ENCODE peak calls at places on chromosome 13, in seven cellular contexts. W is globus pallidus; P is NCI-H1930; C is progenitor cell of endocrine pancreas; G is fibroblast of lung; F is activated T-helper 1 cell treated with anti-CD3 and anti-CD28 coated beads, Interleukin-2, amount 50 U/mL, for 16 hours; B is DMS153. X is an unnamed sample.
A peak's percentile ranks its signal among the peaks of the same experiment; 100 is the strongest.

GRCh38 chr13:110359840-110360301 is 52.8 kb downstream of the COL4A2 start:
- DNase-seq in W (no peak), P (no peak), C (no peak), G (peak; percentile 73), F (no peak), B (no peak), X (no peak)

GRCh38 chr13:31803327-31803726 is 64.0 kb downstream of the RXFP2 start:
- DNase-seq in W (no peak), P (no peak), C (no peak), G (no peak), F (no peak), B (no peak), X (no peak)

GRCh38 chr13:96710166-96710866 is 284.0 kb downstream of the OXGR1 start:
- DNase-seq in W (no peak), P (no peak), C (no peak), G (no peak), F (no peak), B (no peak), X (no peak)

GRCh38 chr13:24036115-24036514 is 124.4 kb upstream of the SPATA13 start:
- DNase-seq in W (no peak), P (no peak), C (no peak), G (peak; percentile 42), F (no peak), B (no peak), X (no peak)

GRCh38 chr13:112901951-112902651 is 66.9 kb upstream of the MCF2L start:
- DNase-seq in W (no peak), P (no peak), C (no peak), G (peak; percentile 4), F (no peak), B (no peak), X (no peak)

GRCh38 chr13:85772379-85772778 is 26.8 kb downstream of the SLITRK6 start:
- DNase-seq in W (no peak), P (no peak), C (no peak), G (peak; percentile 19), F (no peak), B (no peak), X (no peak)

GRCh38 chr13:21676611-21677021 is 5.7 kb downstream of the FGF9 start:
- DNase-seq in W (no peak), P (no peak), C (no peak), G (no peak), F (no peak), B (peak; percentile 58), X (no peak)

GRCh38 chr13:97142452-97142851 is 79.7 kb upstream of the MBNL2 start:
- DNase-seq in W (no peak), P (no peak), C (no peak), G (no peak), F (no peak), B (no peak), X (no peak)

GRCh38 chr13:114130708-114131580 is 1.5 kb downstream of the RASA3 start:
- DNase-seq in W (peak; percentile 58), P (no peak), C (no peak), G (peak; percentile 82), F (no peak), B (no peak), X (peak; percentile 13)

GRCh38 chr13:99704390-99704789 is 203.1 kb downstream of the TM9SF2 start:
- DNase-seq in W (no peak), P (no peak), C (no peak), G (no peak), F (no peak), B (peak; percentile 82), X (no peak)

GRCh38 chr13:29713841-29714240 is 118.4 kb upstream of the SLC7A1 start:
- DNase-seq in W (no peak), P (no peak), C (no peak), G (peak; percentile 42), F (no peak), B (no peak), X (no peak)

GRCh38 chr13:32748305-32748704 is 162.1 kb downstream of the PDS5B start:
- DNase-seq in W (no peak), P (no peak), C (no peak), G (no peak), F (no peak), B (no peak), X (no peak)

GRCh38 chr13:24984134-24984533 is 111.8 kb upstream of the PABPC3 start:
- DNase-seq in W (peak; percentile 60), P (no peak), C (no peak), G (no peak), F (no peak), B (no peak), X (no peak)

GRCh38 chr13:113552786-113553540 is 31.6 kb upstream of the TFDP1 start:
- DNase-seq in W (no peak), P (no peak), C (no peak), G (no peak), F (no peak), B (no peak), X (no peak)